ENCODE peak calls at places on chromosomes 16 and 17, in six cellular contexts. X, L, E, R, S and V are unnamed samples.

GRCh38 chr17:75260679-75261335 is 599 bp downstream of the GGA3 start:
- DNase-seq in S (no peak), X (no peak), L (no peak), E (no peak), R (no peak), V (no peak)

GRCh38 chr17:40500190-40500589 is 1.2 kb downstream of the TNS4 start:
- DNase-seq in R (no peak), L (no peak), E (no peak), S (no peak), X (no peak), V (no peak)

GRCh38 chr17:8735336-8735939 is 9.2 kb downstream of the CCDC42 start:
- DNase-seq in E (no peak), X (no peak), L (no peak), R (no peak), S (no peak), V (no peak)

GRCh38 chr17:68457539-68458259 is 403 bp upstream of the WIPI1 start:
- DNase-seq in X (peak; percentile 99), L (peak; percentile 99), E (peak; percentile 98), R (peak; percentile 100), S (peak; percentile 94), V (peak; percentile 98)

GRCh38 chr16:4937782-4938682 is 1.1 kb upstream of the PPL start:
- DNase-seq in R (no peak), S (no peak), E (no peak), X (no peak), L (peak; percentile 68), V (no peak)

GRCh38 chr17:47192549-47192948 is 3.5 kb upstream of the CDC27 start:
- DNase-seq in R (no peak), L (no peak), S (no peak), X (no peak), E (no peak), V (no peak)

GRCh38 chr17:44005865-44006580 is 1.6 kb downstream of the NAGS start:
- DNase-seq in S (no peak), L (no peak), R (peak; percentile 83), X (no peak), E (no peak), V (peak; percentile 46)

GRCh38 chr16:4378202-4378666 is 6.6 kb downstream of the VASN start:
- DNase-seq in R (no peak), S (no peak), E (no peak), L (no peak), X (no peak), V (no peak)

GRCh38 chr16:69761983-69762842 is at the start of gene WWP2:
- DNase-seq in E (peak; percentile 18), S (peak; percentile 16), R (peak; percentile 95), L (peak; percentile 67), X (peak; percentile 74), V (peak; percentile 86)

GRCh38 chr17:2551928-2552327 is 40.2 kb upstream of the METTL16 start:
- DNase-seq in E (no peak), L (no peak), X (no peak), R (peak; percentile 95), S (no peak), V (peak; percentile 11)

GRCh38 chr16:30041841-30042240 is 10.8 kb upstream of the TLCD3B start:
- DNase-seq in L (no peak), R (no peak), S (no peak), E (peak; percentile 53), X (no peak), V (no peak)

GRCh38 chr16:80931985-80932720 is 74.5 kb downstream of the CMC2 start:
- DNase-seq in S (no peak), E (peak; percentile 25), R (peak; percentile 72), X (peak; percentile 36), L (peak; percentile 74), V (peak; percentile 67)

GRCh38 chr17:72419866-72420774 is 299.3 kb downstream of the SOX9 start:
- DNase-seq in L (peak; percentile 53), X (no peak), E (no peak), S (no peak), R (no peak), V (no peak)

GRCh38 chr17:20205609-20206008 is 196.4 kb downstream of the SPECC1 start:
- DNase-seq in X (no peak), L (no peak), R (no peak), S (no peak), E (no peak), V (no peak)

GRCh38 chr17:60573139-60573975 is 26.6 kb upstream of the PPM1D start:
- DNase-seq in S (peak; percentile 29), E (peak; percentile 62), L (no peak), X (no peak), R (no peak), V (no peak)

GRCh38 chr17:50772251-50772650 is 4.9 kb upstream of the ANKRD40CL start:
- DNase-seq in E (no peak), L (no peak), S (no peak), R (no peak), X (no peak), V (no peak)

GRCh38 chr17:8137645-8138342 is 13.9 kb upstream of the HES7 start:
- DNase-seq in S (no peak), E (no peak), R (no peak), L (no peak), X (no peak), V (no peak)

GRCh38 chr16:5633845-5634440 is 536.3 kb upstream of the EEF2KMT start:
- DNase-seq in E (peak; percentile 16), R (peak; percentile 77), X (no peak), L (no peak), S (no peak), V (no peak)

GRCh38 chr17:36183811-36184765 is 7.7 kb upstream of the TBC1D3B start:
- DNase-seq in X (no peak), E (no peak), R (no peak), S (no peak), L (no peak), V (no peak)

GRCh38 chr16:54175552-54176375 is 110.8 kb downstream of the IRX3 start:
- DNase-seq in R (no peak), S (no peak), E (no peak), L (no peak), X (no peak), V (no peak)

GRCh38 chr17:40433551-40434384 is 9.5 kb upstream of the IGFBP4 start:
- DNase-seq in X (no peak), S (no peak), L (no peak), R (peak; percentile 72), E (no peak), V (peak; percentile 44)

GRCh38 chr16:83994087-83994486 is 26.0 kb downstream of the NECAB2 start:
- DNase-seq in E (peak; percentile 91), R (no peak), S (peak; percentile 61), X (no peak), L (no peak), V (no peak)

GRCh38 chr16:24819462-24820040 is 26.2 kb upstream of the SLC5A11 start:
- DNase-seq in S (no peak), X (no peak), L (no peak), E (no peak), R (no peak), V (no peak)

GRCh38 chr17:46876353-46876887 is 25.0 kb downstream of the WNT9B start:
- DNase-seq in X (peak; percentile 28), L (peak; percentile 44), S (no peak), R (peak; percentile 53), E (no peak), V (peak; percentile 17)

DNA sequence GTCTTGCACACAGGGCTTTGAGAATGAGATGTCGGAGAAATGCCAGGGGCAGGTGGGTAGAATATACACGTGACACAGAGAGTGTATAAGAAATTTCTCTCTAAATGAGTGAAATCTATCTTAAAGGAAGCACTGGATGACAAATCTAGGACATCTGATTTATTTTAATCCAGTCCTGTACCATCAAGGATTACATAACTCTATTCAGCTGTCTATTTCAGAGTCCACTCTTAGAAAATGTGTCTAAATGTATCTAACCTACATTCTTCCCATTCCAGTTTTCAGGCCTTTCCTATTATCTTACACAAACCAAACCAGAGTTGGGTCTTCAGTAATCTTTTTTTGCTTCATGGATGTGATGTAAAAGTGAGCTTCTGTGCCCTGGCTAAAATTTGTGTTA is 181.9 kb downstream of the CNTNAP4 start:
- DNase-seq in X (no peak), E (no peak), R (no peak), L (no peak), S (no peak), V (no peak)
- TF ChIP-seq CTCF in X (no peak), E (no peak), R (no peak), L (no peak), S (no peak), V (no peak)

GRCh38 chr17:62637809-62638208 is 10.3 kb downstream of the MRC2 start:
- DNase-seq in S (no peak), L (no peak), E (no peak), X (no peak), R (peak; percentile 35), V (no peak)
- TF ChIP-seq CTCF in S (no peak), L (no peak), E (no peak), X (no peak), R (peak; percentile 34), V (no peak)

DNA sequence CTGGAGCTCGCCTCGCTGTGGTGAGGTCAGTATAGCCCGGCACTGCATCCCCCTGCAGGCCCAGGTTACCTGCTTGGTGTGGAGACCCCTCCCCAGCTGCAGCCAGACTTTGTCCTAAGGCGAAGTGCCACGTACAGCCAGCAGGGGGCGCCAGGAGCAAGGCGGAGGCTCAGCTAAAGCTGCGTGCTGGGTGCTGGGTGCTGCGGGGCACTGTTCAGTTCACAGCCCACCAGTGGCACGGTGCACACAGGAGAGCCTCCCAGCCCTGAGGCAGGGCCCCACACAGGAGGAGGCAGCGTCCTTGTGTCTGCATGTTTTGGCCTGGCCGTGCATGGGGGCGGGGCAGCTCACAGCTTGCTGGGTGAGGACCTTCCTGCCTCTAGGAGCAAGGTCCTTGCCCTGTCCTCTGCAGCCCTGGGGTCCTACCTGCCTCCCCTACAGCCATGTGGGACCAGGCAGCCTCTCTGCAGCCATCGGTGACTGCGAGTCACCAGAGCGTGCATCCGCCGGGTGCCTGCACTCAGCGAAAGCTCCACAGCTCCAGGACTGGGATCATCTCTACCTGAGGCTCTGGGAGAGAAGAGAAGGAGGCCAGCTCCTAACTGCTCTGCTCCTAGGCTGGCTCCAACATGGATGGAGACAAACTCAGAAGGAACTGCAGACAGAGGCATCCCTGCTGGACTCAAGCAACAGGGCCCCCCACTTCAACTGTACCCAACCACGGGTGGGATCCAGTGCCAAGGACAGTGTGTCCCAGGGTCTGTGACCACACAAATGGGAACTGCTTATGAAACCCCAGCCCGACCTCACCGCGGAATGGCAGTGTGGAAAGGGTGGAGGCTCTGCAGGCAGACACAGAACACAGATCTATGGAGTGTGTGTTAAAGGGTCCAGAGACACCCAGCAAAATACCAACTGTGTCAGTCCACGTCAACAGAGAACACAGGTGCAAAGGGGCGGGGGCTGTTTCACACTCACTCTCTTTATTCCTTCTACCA is 19.0 kb downstream of the SLC7A5 start:
- DNase-seq in L (peak; percentile 45), X (peak; percentile 78), S (no peak), E (no peak), R (peak; percentile 80), V (peak; percentile 84)
- TF ChIP-seq CTCF in L (peak; percentile 93), X (peak; percentile 97), S (peak; percentile 85), E (peak; percentile 98), R (peak; percentile 98), V (peak; percentile 95)

GRCh38 chr16:73204359-73205152 is 156.6 kb upstream of the ZFHX3 start:
- DNase-seq in L (no peak), R (no peak), S (no peak), E (no peak), X (no peak), V (no peak)

GRCh38 chr16:73202176-73202729 is 154.3 kb upstream of the ZFHX3 start:
- DNase-seq in R (no peak), E (peak; percentile 94), S (peak; percentile 93), X (no peak), L (no peak), V (no peak)

GRCh38 chr16:73197598-73197997 is 149.7 kb upstream of the ZFHX3 start:
- DNase-seq in E (no peak), X (no peak), L (no peak), S (no peak), R (no peak), V (no peak)

GRCh38 chr16:73196670-73197069 is 148.7 kb upstream of the ZFHX3 start:
- DNase-seq in L (peak; percentile 73), X (no peak), S (no peak), R (peak; percentile 85), E (peak; percentile 35), V (peak; percentile 65)

GRCh38 chr16:73199214-73199613 is 151.3 kb upstream of the ZFHX3 start:
- DNase-seq in R (no peak), X (no peak), E (no peak), S (no peak), L (no peak), V (no peak)
- TF ChIP-seq CTCF in R (no peak), X (no peak), E (no peak), S (no peak), L (no peak), V (no peak)